ENCODE peak calls at places on chromosomes 3 and 15, in six cellular contexts. T is GM12878, N is HepG2, F is HCT116, E is H1, M is K562. S is an unnamed sample.

GRCh38 chr3:186896875-186897274 is 33.5 kb upstream of the ST6GAL1 start:
- DNase-seq in T (no peak), F (no peak), E (no peak), M (no peak), N (no peak), S (peak)

GRCh38 chr3:99625643-99626414 is 12.6 kb upstream of the COL8A1 start:
- DNase-seq in M (no peak), E (no peak), N (no peak), F (no peak), T (no peak), S (no peak)

GRCh38 chr3:171812811-171813210 is 2.5 kb upstream of the PLD1 start:
- DNase-seq in M (no peak), E (no peak), T (no peak), N (no peak), F (no peak), S (no peak)

GRCh38 chr3:156217674-156218352 is 97.4 kb downstream of the KCNAB1 start:
- DNase-seq in N (no peak), T (no peak), F (no peak), E (no peak), M (no peak), S (no peak)

GRCh38 chr15:66785637-66786036 is 83.6 kb downstream of the SMAD6 start:
- DNase-seq in E (no peak), M (no peak), F (no peak), T (no peak), N (no peak), S (no peak)

GRCh38 chr15:94119215-94119815 is 112.0 kb upstream of the MCTP2 start:
- DNase-seq in F (no peak), T (no peak), M (no peak), N (no peak), E (no peak), S (no peak)

GRCh38 chr3:71521940-71522876 is 61.3 kb downstream of the FOXP1 start:
- DNase-seq in N (no peak), E (no peak), F (no peak), M (no peak), T (no peak), S (no peak)

GRCh38 chr15:34754674-34755418 is at the start of gene GJD2:
- DNase-seq in N (no peak), M (peak), T (no peak), F (no peak), E (peak), S (no peak)

GRCh38 chr3:60430208-60430607 is 821.0 kb downstream of the FHIT start:
- DNase-seq in F (no peak), M (no peak), E (no peak), T (no peak), N (no peak), S (no peak)

GRCh38 chr3:130892759-130893239 is 1.1 kb upstream of the ATP2C1 start:
- DNase-seq in M (peak), T (peak), N (peak), E (no peak), F (peak), S (peak)

GRCh38 chr15:77944002-77944867 is 133.3 kb downstream of the TBC1D2B start:
- DNase-seq in N (peak), F (peak), T (no peak), M (peak), E (peak), S (peak)

GRCh38 chr15:61393524-61393923 is 164.4 kb upstream of the RORA start:
- DNase-seq in T (no peak), F (no peak), M (no peak), E (no peak), N (no peak), S (no peak)

GRCh38 chr15:90367578-90367977 is 15.5 kb downstream of the ZNF774 start:
- DNase-seq in N (no peak), E (no peak), F (no peak), M (no peak), T (no peak), S (no peak)

GRCh38 chr3:58161435-58162398 is 49.1 kb downstream of the DNASE1L3 start:
- DNase-seq in T (no peak), F (peak), N (no peak), M (peak), E (no peak), S (no peak)
- TF ChIP-seq ZNF274 in T (no peak), F (no peak), N (no peak), M (no peak), E (no peak), S (no peak)

DNA sequence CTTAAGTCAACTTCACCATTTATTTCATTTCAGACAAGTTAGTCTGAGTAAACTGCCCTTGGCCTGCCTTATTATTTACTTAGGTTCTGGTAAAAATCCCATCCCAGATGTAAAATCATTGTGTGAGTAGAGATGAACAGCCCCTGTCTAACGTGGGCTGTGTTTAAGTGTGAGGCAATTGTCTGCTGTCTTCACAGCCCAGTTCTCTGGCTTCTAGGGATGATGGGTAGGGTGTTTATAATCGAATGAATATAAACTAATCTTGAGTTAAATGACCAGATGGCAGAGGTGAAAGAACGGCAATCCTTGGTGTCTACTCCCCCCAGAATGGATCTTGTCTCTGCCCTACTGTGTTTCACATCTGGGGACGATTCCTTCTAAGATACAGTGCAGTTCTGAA is 20.8 kb downstream of the PPARG start:
- DNase-seq in N (no peak), E (no peak), F (no peak), M (no peak), T (no peak), S (no peak)
- H3K9ac ChIP-seq in N (no peak), E (no peak), F (peak), M (no peak), T (no peak), S (no peak)

DNA sequence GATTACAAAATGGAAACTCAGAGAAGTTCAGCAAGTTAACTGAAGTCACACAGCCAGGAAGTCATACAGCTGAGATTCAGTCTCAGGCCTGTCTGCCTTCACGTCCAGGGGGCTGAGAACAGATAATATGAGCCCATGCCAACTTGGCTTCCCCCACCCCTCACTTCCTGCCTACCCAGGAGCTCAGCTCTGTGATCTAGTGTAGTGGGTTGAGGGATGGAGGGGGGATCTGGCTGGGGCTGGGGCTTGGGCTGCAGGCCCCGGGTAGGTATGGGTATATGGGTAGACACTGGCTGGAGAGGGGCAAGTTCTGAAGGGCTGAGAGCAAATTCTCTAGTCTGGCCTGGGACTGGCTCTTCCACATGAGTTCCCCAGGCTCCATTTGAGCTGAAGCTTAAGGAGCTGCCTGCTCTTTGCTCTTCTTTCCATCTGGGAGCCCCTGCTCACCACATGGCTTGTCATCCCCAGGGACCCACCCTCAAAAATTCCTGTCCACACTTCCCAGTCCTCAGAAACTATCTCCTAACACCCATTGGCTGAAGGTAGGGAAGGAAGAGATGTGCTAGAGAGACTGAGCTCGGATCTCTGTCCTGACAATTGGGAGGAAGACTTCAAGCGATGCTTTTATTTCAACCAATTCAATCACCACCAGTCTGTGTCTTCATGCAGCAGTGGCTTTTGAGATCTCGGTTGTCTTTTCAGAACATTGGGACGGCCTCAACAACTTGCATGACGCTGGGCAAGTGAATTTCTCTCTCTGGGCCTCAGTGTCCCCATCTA is 2.0 kb downstream of the RASGRF1 start:
- DNase-seq in F (no peak), M (no peak), E (no peak), N (no peak), T (no peak), S (no peak)
- TF ChIP-seq ZNF274 in F (no peak), M (no peak), E (no peak), N (no peak), T (no peak), S (no peak)

GRCh38 chr3:46845397-46845859 is 17.8 kb downstream of the MYL3 start:
- DNase-seq in F (no peak), N (no peak), E (no peak), M (peak), T (no peak), S (peak)
- H3K9ac ChIP-seq in F (no peak), N (no peak), E (peak), M (peak), T (peak), S (peak)

GRCh38 chr15:88901713-88902490 is 6.6 kb upstream of the HAPLN3 start:
- DNase-seq in M (no peak), E (no peak), T (no peak), F (no peak), N (no peak), S (no peak)

GRCh38 chr15:88902491-88902835 is 7.1 kb upstream of the HAPLN3 start:
- DNase-seq in T (no peak), M (no peak), F (no peak), N (no peak), E (no peak), S (no peak)

GRCh38 chr15:88900982-88901418 is 5.7 kb upstream of the HAPLN3 start:
- DNase-seq in E (no peak), N (no peak), T (no peak), F (no peak), M (no peak), S (no peak)

GRCh38 chr15:88904257-88904807 is 8.8 kb downstream of the MFGE8 start:
- DNase-seq in N (no peak), E (no peak), F (no peak), M (no peak), T (no peak), S (no peak)

GRCh38 chr15:88902846-88903245 is 7.5 kb upstream of the HAPLN3 start:
- DNase-seq in E (no peak), T (no peak), M (no peak), N (no peak), F (no peak), S (no peak)
- TF ChIP-seq ZNF274 in E (no peak), T (no peak), M (no peak), N (no peak), F (no peak), S (no peak)

GRCh38 chr15:52706091-52706490 is 26.9 kb upstream of the ATOSA start:
- DNase-seq in T (no peak), M (no peak), E (no peak), F (no peak), N (no peak), S (no peak)
- H3K9ac ChIP-seq in T (no peak), M (no peak), E (no peak), F (no peak), N (no peak), S (no peak)